ENCODE peak calls at places on chromosome 3, in seven cellular contexts. One of them, this sample, is unnamed.
A peak's percentile ranks its signal among the peaks of the same experiment; 100 is the strongest.

GRCh38 chr3:64184621-64185020 is 40.6 kb downstream of the PRICKLE2 start:
- DNase-seq in HepG2: no peak
- DNase-seq in K562: no peak
- DNase-seq in GM12878: no peak
- DNase-seq in SK-N-SH: no peak
- DNase-seq in HCT116: no peak
- DNase-seq in H1: no peak
- DNase-seq in this sample: no peak

GRCh38 chr3:185625784-185626183 is 39.7 kb downstream of the SENP2 start:
- DNase-seq in GM12878: no peak
- DNase-seq in HCT116: no peak
- DNase-seq in HepG2: no peak
- DNase-seq in H1: no peak
- DNase-seq in K562: no peak
- DNase-seq in SK-N-SH: no peak
- DNase-seq in this sample: no peak

GRCh38 chr3:32239638-32240550 is 1.4 kb downstream of the CMTM8 start:
- DNase-seq in H1: no peak
- DNase-seq in HepG2: peak; percentile 65
- DNase-seq in K562: peak; percentile 60
- DNase-seq in GM12878: no peak
- DNase-seq in HCT116: peak; percentile 43
- DNase-seq in SK-N-SH: peak; percentile 62
- DNase-seq in this sample: peak; percentile 59

GRCh38 chr3:88113311-88114162 is 36.2 kb upstream of the C3orf38 start:
- DNase-seq in K562: peak; percentile 51
- DNase-seq in H1: peak; percentile 5
- DNase-seq in SK-N-SH: peak; percentile 37
- DNase-seq in GM12878: peak; percentile 35
- DNase-seq in HepG2: peak; percentile 60
- DNase-seq in HCT116: peak; percentile 57
- DNase-seq in this sample: peak; percentile 78

GRCh38 chr3:30333143-30333542 is 273.3 kb upstream of the TGFBR2 start:
- DNase-seq in SK-N-SH: no peak
- DNase-seq in H1: no peak
- DNase-seq in GM12878: no peak
- DNase-seq in HepG2: no peak
- DNase-seq in K562: no peak
- DNase-seq in HCT116: no peak
- DNase-seq in this sample: no peak

GRCh38 chr3:60877188-60877587 is 374.1 kb downstream of the FHIT start:
- DNase-seq in SK-N-SH: no peak
- DNase-seq in HCT116: no peak
- DNase-seq in K562: no peak
- DNase-seq in HepG2: no peak
- DNase-seq in H1: no peak
- DNase-seq in GM12878: no peak
- DNase-seq in this sample: no peak

GRCh38 chr3:114456742-114457141 is 162.9 kb downstream of the TIGIT start:
- DNase-seq in HCT116: no peak
- DNase-seq in SK-N-SH: no peak
- DNase-seq in HepG2: no peak
- DNase-seq in GM12878: peak; percentile 87
- DNase-seq in H1: no peak
- DNase-seq in K562: no peak
- DNase-seq in this sample: no peak

GRCh38 chr3:114556832-114557231 is 263.0 kb downstream of the TIGIT start:
- DNase-seq in HCT116: peak; percentile 45
- DNase-seq in K562: no peak
- DNase-seq in SK-N-SH: no peak
- DNase-seq in H1: no peak
- DNase-seq in GM12878: no peak
- DNase-seq in HepG2: no peak
- DNase-seq in this sample: no peak

GRCh38 chr3:152346740-152347139 is 78.0 kb downstream of the MBNL1 start:
- DNase-seq in SK-N-SH: no peak
- DNase-seq in HCT116: no peak
- DNase-seq in H1: no peak
- DNase-seq in HepG2: no peak
- DNase-seq in K562: no peak
- DNase-seq in GM12878: no peak
- DNase-seq in this sample: no peak

GRCh38 chr3:37660782-37661181 is 200.9 kb upstream of the CTDSPL start:
- DNase-seq in H1: no peak
- DNase-seq in K562: no peak
- DNase-seq in HepG2: no peak
- DNase-seq in SK-N-SH: no peak
- DNase-seq in GM12878: no peak
- DNase-seq in HCT116: no peak
- DNase-seq in this sample: no peak

GRCh38 chr3:54213910-54214309 is 91.6 kb downstream of the CACNA2D3 start:
- DNase-seq in HepG2: no peak
- DNase-seq in GM12878: no peak
- DNase-seq in H1: no peak
- DNase-seq in HCT116: no peak
- DNase-seq in SK-N-SH: no peak
- DNase-seq in K562: no peak
- DNase-seq in this sample: no peak

GRCh38 chr3:148075829-148076716 is 621.6 kb upstream of the AGTR1 start:
- DNase-seq in SK-N-SH: peak; percentile 49
- DNase-seq in HepG2: peak; percentile 16
- DNase-seq in GM12878: no peak
- DNase-seq in H1: peak; percentile 7
- DNase-seq in HCT116: peak; percentile 38
- DNase-seq in K562: no peak
- DNase-seq in this sample: peak; percentile 72

GRCh38 chr3:52481819-52482521 is 13.2 kb upstream of the STAB1 start:
- DNase-seq in HepG2: no peak
- DNase-seq in SK-N-SH: peak; percentile 72
- DNase-seq in H1: peak; percentile 51
- DNase-seq in GM12878: no peak
- DNase-seq in K562: peak; percentile 63
- DNase-seq in HCT116: no peak
- DNase-seq in this sample: no peak

GRCh38 chr3:172303181-172303580 is 145.1 kb downstream of the GHSR start:
- DNase-seq in HCT116: no peak
- DNase-seq in K562: no peak
- DNase-seq in GM12878: no peak
- DNase-seq in SK-N-SH: no peak
- DNase-seq in H1: no peak
- DNase-seq in HepG2: no peak
- DNase-seq in this sample: no peak

GRCh38 chr3:147008886-147009285 is 397.5 kb downstream of the ZIC4 start:
- DNase-seq in GM12878: no peak
- DNase-seq in SK-N-SH: no peak
- DNase-seq in K562: no peak
- DNase-seq in HCT116: no peak
- DNase-seq in HepG2: no peak
- DNase-seq in H1: no peak
- DNase-seq in this sample: no peak

GRCh38 chr3:20083253-20083652 is 43.0 kb downstream of the KAT2B start:
- DNase-seq in HepG2: no peak
- DNase-seq in H1: no peak
- DNase-seq in GM12878: no peak
- DNase-seq in HCT116: no peak
- DNase-seq in SK-N-SH: no peak
- DNase-seq in K562: no peak
- DNase-seq in this sample: no peak
- TF ChIP-seq JUND in HepG2: no peak
- TF ChIP-seq JUND in H1: no peak
- TF ChIP-seq JUND in GM12878: no peak
- TF ChIP-seq JUND in HCT116: no peak
- TF ChIP-seq JUND in SK-N-SH: no peak
- TF ChIP-seq JUND in K562: no peak
- TF ChIP-seq JUND in this sample: no peak

DNA sequence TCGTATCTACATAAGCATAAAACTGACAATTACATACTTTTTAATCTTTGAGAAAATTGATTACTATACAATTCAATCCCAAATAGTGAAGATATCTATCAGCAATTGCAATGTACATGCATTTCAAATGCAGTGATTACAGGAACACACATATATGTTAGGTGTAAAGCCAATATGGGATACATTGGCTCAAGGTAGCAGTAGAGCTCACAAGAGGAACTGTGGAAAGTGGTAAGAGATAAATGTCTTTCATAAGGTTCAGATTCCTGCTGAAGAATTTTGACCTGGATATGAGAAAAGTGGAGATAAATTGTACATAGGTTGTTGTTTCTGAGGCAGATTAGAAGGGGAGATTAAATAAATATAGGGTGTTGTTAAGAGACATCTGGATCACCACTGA is 1280.5 kb downstream of the OTOL1 start:
- DNase-seq in HCT116: no peak
- DNase-seq in HepG2: no peak
- DNase-seq in SK-N-SH: no peak
- DNase-seq in H1: no peak
- DNase-seq in GM12878: no peak
- DNase-seq in K562: no peak
- DNase-seq in this sample: no peak
- TF ChIP-seq JUND in HCT116: no peak
- TF ChIP-seq JUND in HepG2: no peak
- TF ChIP-seq JUND in SK-N-SH: no peak
- TF ChIP-seq JUND in H1: no peak
- TF ChIP-seq JUND in GM12878: no peak
- TF ChIP-seq JUND in K562: no peak
- TF ChIP-seq JUND in this sample: no peak

GRCh38 chr3:160253298-160253697 is 28.1 kb downstream of the C3orf80 start:
- DNase-seq in HepG2: no peak
- DNase-seq in SK-N-SH: no peak
- DNase-seq in H1: no peak
- DNase-seq in HCT116: no peak
- DNase-seq in GM12878: no peak
- DNase-seq in K562: no peak
- DNase-seq in this sample: no peak
- TF ChIP-seq JUND in HepG2: no peak
- TF ChIP-seq JUND in SK-N-SH: no peak
- TF ChIP-seq JUND in H1: no peak
- TF ChIP-seq JUND in HCT116: no peak
- TF ChIP-seq JUND in GM12878: no peak
- TF ChIP-seq JUND in K562: no peak
- TF ChIP-seq JUND in this sample: no peak

DNA sequence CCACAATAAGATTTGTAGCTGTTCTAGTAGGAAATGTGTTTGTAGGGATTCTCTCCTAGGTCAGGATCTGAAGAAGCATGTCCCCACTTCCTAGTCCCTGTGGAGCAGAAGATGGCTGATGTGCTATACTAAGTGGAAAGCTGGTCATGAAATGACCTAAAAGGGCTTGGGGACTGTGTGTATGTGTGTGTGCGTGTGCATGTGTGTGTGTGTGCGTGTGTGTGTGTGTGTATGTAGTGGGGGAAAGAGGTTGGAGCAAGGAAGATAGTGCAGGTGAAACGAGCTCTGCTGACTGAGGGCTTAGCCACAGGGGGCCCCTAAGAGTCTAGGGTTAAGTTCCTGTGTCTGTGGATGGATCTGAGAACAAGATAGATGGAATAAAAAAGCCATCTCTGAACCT is 96.3 kb downstream of the RPL22L1 start:
- DNase-seq in GM12878: no peak
- DNase-seq in HCT116: no peak
- DNase-seq in HepG2: no peak
- DNase-seq in SK-N-SH: no peak
- DNase-seq in H1: no peak
- DNase-seq in K562: no peak
- DNase-seq in this sample: no peak
- TF ChIP-seq JUND in GM12878: no peak
- TF ChIP-seq JUND in HCT116: no peak
- TF ChIP-seq JUND in HepG2: no peak
- TF ChIP-seq JUND in SK-N-SH: no peak
- TF ChIP-seq JUND in H1: no peak
- TF ChIP-seq JUND in K562: no peak
- TF ChIP-seq JUND in this sample: no peak

GRCh38 chr3:198048445-198048844 is 88.4 kb downstream of the LMLN start:
- DNase-seq in GM12878: no peak
- DNase-seq in K562: no peak
- DNase-seq in H1: no peak
- DNase-seq in SK-N-SH: no peak
- DNase-seq in HepG2: no peak
- DNase-seq in HCT116: no peak
- DNase-seq in this sample: no peak
- TF ChIP-seq JUND in GM12878: no peak
- TF ChIP-seq JUND in K562: no peak
- TF ChIP-seq JUND in H1: no peak
- TF ChIP-seq JUND in SK-N-SH: no peak
- TF ChIP-seq JUND in HepG2: no peak
- TF ChIP-seq JUND in HCT116: no peak
- TF ChIP-seq JUND in this sample: no peak

DNA sequence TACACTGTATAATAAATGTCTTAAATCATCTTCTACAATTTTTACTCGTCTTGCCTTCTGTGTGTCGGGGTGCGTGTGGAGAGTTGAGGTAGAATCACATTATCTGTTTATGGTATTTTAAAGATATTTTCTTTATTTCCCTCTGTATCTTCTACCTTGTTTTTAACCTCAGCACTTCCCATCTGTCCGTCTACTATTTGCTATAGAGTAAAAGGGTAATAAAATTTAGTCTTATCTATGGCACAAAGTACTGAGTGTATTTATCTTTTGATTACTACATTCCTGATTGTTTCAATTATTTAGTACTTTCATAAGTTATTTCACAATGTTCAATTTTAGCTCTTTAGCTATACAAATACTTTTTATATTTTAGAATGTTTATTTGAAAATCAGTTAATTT is 62.2 kb downstream of the TRPC1 start:
- DNase-seq in K562: no peak
- DNase-seq in SK-N-SH: no peak
- DNase-seq in HepG2: no peak
- DNase-seq in HCT116: no peak
- DNase-seq in H1: no peak
- DNase-seq in GM12878: no peak
- DNase-seq in this sample: no peak
- TF ChIP-seq JUND in K562: no peak
- TF ChIP-seq JUND in SK-N-SH: no peak
- TF ChIP-seq JUND in HepG2: no peak
- TF ChIP-seq JUND in HCT116: no peak
- TF ChIP-seq JUND in H1: no peak
- TF ChIP-seq JUND in GM12878: no peak
- TF ChIP-seq JUND in this sample: no peak

GRCh38 chr3:9499455-9500107 is 54.0 kb downstream of the LHFPL4 start:
- DNase-seq in H1: no peak
- DNase-seq in SK-N-SH: no peak
- DNase-seq in HepG2: no peak
- DNase-seq in HCT116: no peak
- DNase-seq in GM12878: no peak
- DNase-seq in K562: no peak
- DNase-seq in this sample: no peak
- TF ChIP-seq JUND in H1: no peak
- TF ChIP-seq JUND in SK-N-SH: no peak
- TF ChIP-seq JUND in HepG2: no peak
- TF ChIP-seq JUND in HCT116: no peak
- TF ChIP-seq JUND in GM12878: no peak
- TF ChIP-seq JUND in K562: no peak
- TF ChIP-seq JUND in this sample: no peak

This sample was measured in T47D.